ENCODE peak calls at places on chromosome 3, in four cellular contexts. One of them, this sample, is unnamed.

GRCh38 chr3:55894605-55895004 is 407.5 kb upstream of the WNT5A start:
- DNase-seq in suprapubic skin: no peak
- DNase-seq in CD8-positive, alpha-beta memory T cell: no peak
- DNase-seq in colonic mucosa: no peak
- DNase-seq in this sample: no peak

GRCh38 chr3:284316-284715 is 87.8 kb downstream of the CHL1 start:
- DNase-seq in CD8-positive, alpha-beta memory T cell: no peak
- DNase-seq in suprapubic skin: no peak
- DNase-seq in colonic mucosa: no peak
- DNase-seq in this sample: no peak

GRCh38 chr3:5754602-5755001 is 567.1 kb downstream of the EDEM1 start:
- DNase-seq in colonic mucosa: no peak
- DNase-seq in CD8-positive, alpha-beta memory T cell: no peak
- DNase-seq in suprapubic skin: no peak
- DNase-seq in this sample: no peak

GRCh38 chr3:162810776-162811175 is 1314.2 kb downstream of the OTOL1 start:
- DNase-seq in suprapubic skin: no peak
- DNase-seq in colonic mucosa: no peak
- DNase-seq in CD8-positive, alpha-beta memory T cell: no peak
- DNase-seq in this sample: no peak

GRCh38 chr3:127328391-127328790 is 40.5 kb upstream of the PRR20G start:
- DNase-seq in suprapubic skin: no peak
- DNase-seq in CD8-positive, alpha-beta memory T cell: no peak
- DNase-seq in colonic mucosa: no peak
- DNase-seq in this sample: no peak

GRCh38 chr3:177427540-177427939 is 230.3 kb upstream of the TBL1XR1 start:
- DNase-seq in suprapubic skin: no peak
- DNase-seq in CD8-positive, alpha-beta memory T cell: no peak
- DNase-seq in colonic mucosa: no peak
- DNase-seq in this sample: no peak

GRCh38 chr3:169529013-169529412 is 134.5 kb downstream of the MECOM start:
- DNase-seq in suprapubic skin: no peak
- DNase-seq in colonic mucosa: no peak
- DNase-seq in CD8-positive, alpha-beta memory T cell: no peak
- DNase-seq in this sample: no peak

GRCh38 chr3:4999626-5000184 is 20.5 kb downstream of the BHLHE40 start:
- DNase-seq in CD8-positive, alpha-beta memory T cell: no peak
- DNase-seq in suprapubic skin: peak; percentile 37
- DNase-seq in colonic mucosa: no peak
- DNase-seq in this sample: no peak

GRCh38 chr3:149590691-149591441 is 67.0 kb downstream of the WWTR1 start:
- DNase-seq in CD8-positive, alpha-beta memory T cell: no peak
- DNase-seq in colonic mucosa: no peak
- DNase-seq in suprapubic skin: no peak
- DNase-seq in this sample: no peak

GRCh38 chr3:123651449-123652345 is 66.8 kb upstream of the HACD2 start:
- DNase-seq in colonic mucosa: no peak
- DNase-seq in suprapubic skin: no peak
- DNase-seq in CD8-positive, alpha-beta memory T cell: no peak
- DNase-seq in this sample: no peak

GRCh38 chr3:152323834-152324233 is 55.1 kb downstream of the MBNL1 start:
- DNase-seq in CD8-positive, alpha-beta memory T cell: no peak
- DNase-seq in suprapubic skin: no peak
- DNase-seq in colonic mucosa: no peak
- DNase-seq in this sample: no peak
- H3K4me1 ChIP-seq in CD8-positive, alpha-beta memory T cell: peaks cover 81% of the 10 kb centered on the region
- H3K4me1 ChIP-seq in suprapubic skin: peaks cover 65% of the 10 kb centered on the region
- H3K4me1 ChIP-seq in colonic mucosa: no peaks in the 10 kb centered on the region
- H3K4me1 ChIP-seq in this sample: no peaks in the 10 kb centered on the region

GRCh38 chr3:30638685-30639412 is 32.4 kb downstream of the TGFBR2 start:
- DNase-seq in suprapubic skin: no peak
- DNase-seq in CD8-positive, alpha-beta memory T cell: no peak
- DNase-seq in colonic mucosa: no peak
- DNase-seq in this sample: no peak
- H3K27ac ChIP-seq in suprapubic skin: no peak overlapping the region
- H3K27ac ChIP-seq in CD8-positive, alpha-beta memory T cell: no peak overlapping the region
- H3K27ac ChIP-seq in colonic mucosa: no peak overlapping the region
- H3K27ac ChIP-seq in this sample: no peak overlapping the region

DNA sequence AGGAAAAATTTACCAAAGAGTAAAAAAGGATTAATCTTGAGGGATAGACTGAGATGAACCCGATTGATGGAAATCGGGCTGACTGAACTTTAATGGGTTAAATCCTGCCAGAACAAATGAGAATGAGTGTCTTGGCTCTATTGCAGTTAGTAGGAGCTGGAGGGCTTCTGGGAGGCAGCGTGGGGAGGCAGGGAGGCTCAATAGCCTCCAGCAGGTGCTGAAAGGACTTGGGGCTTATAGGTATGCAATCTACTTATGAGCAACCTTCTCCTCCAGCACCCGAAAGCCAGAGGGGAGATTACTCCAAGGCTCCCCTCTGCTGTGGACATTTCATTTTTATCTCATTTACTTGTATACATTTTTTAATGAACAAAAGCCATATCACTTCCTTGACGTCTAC is 1.0 kb upstream of the CRYBG3 start:
- DNase-seq in CD8-positive, alpha-beta memory T cell: no peak
- DNase-seq in suprapubic skin: no peak
- DNase-seq in colonic mucosa: no peak
- DNase-seq in this sample: no peak
- H3K4me3 ChIP-seq in CD8-positive, alpha-beta memory T cell: peak overlapping the region; percentile 78
- H3K4me3 ChIP-seq in suprapubic skin: peak overlapping the region; percentile 73
- H3K4me3 ChIP-seq in colonic mucosa: peak overlapping the region; percentile 88
- H3K4me3 ChIP-seq in this sample: no peak overlapping the region

GRCh38 chr3:49388416-49388815 is 23.4 kb downstream of the RHOA start:
- DNase-seq in CD8-positive, alpha-beta memory T cell: no peak
- DNase-seq in colonic mucosa: no peak
- DNase-seq in suprapubic skin: no peak
- DNase-seq in this sample: no peak

GRCh38 chr3:49389297-49389696 is 22.5 kb downstream of the RHOA start:
- DNase-seq in colonic mucosa: no peak
- DNase-seq in suprapubic skin: no peak
- DNase-seq in CD8-positive, alpha-beta memory T cell: no peak
- DNase-seq in this sample: no peak

GRCh38 chr3:49385617-49386016 is 26.2 kb downstream of the RHOA start:
- DNase-seq in colonic mucosa: no peak
- DNase-seq in CD8-positive, alpha-beta memory T cell: no peak
- DNase-seq in suprapubic skin: no peak
- DNase-seq in this sample: no peak

GRCh38 chr3:49386056-49386756 is 25.6 kb downstream of the RHOA start:
- DNase-seq in colonic mucosa: no peak
- DNase-seq in suprapubic skin: no peak
- DNase-seq in CD8-positive, alpha-beta memory T cell: no peak
- DNase-seq in this sample: no peak

GRCh38 chr3:49387721-49388120 is 24.1 kb downstream of the RHOA start:
- DNase-seq in colonic mucosa: no peak
- DNase-seq in suprapubic skin: no peak
- DNase-seq in CD8-positive, alpha-beta memory T cell: no peak
- DNase-seq in this sample: no peak
- H3K4me1 ChIP-seq in colonic mucosa: peaks cover 3% of the 10 kb centered on the region
- H3K4me1 ChIP-seq in suprapubic skin: peaks cover 49% of the 10 kb centered on the region
- H3K4me1 ChIP-seq in CD8-positive, alpha-beta memory T cell: peaks cover 46% of the 10 kb centered on the region
- H3K4me1 ChIP-seq in this sample: no peaks in the 10 kb centered on the region

GRCh38 chr3:172882563-172882962 is 132.0 kb downstream of the ECT2 start:
- DNase-seq in CD8-positive, alpha-beta memory T cell: no peak
- DNase-seq in suprapubic skin: no peak
- DNase-seq in colonic mucosa: no peak
- DNase-seq in this sample: no peak

DNA sequence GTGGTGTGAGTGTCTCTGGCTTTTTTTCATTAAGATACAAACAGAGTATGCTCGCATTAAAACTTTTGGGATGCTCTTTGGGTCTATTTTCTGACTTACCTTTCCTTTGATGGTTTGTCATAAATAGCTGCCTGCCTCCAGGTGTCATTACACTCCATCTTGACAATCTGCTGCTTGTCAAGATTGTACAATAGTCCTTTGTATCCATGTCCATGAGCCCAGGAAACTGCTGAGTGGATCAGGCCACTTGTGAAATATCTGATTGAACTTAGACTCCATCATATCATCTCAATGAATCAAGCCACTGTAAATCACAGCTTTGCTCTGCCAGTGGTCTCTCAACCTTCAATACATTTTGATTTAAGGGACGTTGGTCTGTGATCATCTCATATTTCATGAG is 135.2 kb downstream of the ECT2 start:
- DNase-seq in suprapubic skin: no peak
- DNase-seq in colonic mucosa: no peak
- DNase-seq in CD8-positive, alpha-beta memory T cell: no peak
- DNase-seq in this sample: no peak
- H3K27ac ChIP-seq in suprapubic skin: no peak overlapping the region
- H3K27ac ChIP-seq in colonic mucosa: no peak overlapping the region
- H3K27ac ChIP-seq in CD8-positive, alpha-beta memory T cell: no peak overlapping the region
- H3K27ac ChIP-seq in this sample: no peak overlapping the region